ENCODE peak calls at places on chromosomes 5 and 9, in six cellular contexts. J, U, W, Y, M and I are unnamed samples.

GRCh38 chr9:133735415-133735775 is 2.8 kb downstream of the SARDH start:
- DNase-seq in J (no peak), U (no peak), W (no peak), Y (no peak), M (no peak), I (no peak)

GRCh38 chr5:141484499-141485304 is at the start of gene PCDHGC4:
- DNase-seq in J (no peak), U (no peak), W (no peak), Y (no peak), M (no peak), I (no peak)

GRCh38 chr5:157818368-157818767 is 40.6 kb downstream of the CLINT1 start:
- DNase-seq in J (no peak), U (no peak), W (no peak), Y (no peak), M (no peak), I (no peak)

GRCh38 chr5:95235439-95235982 is 49.4 kb downstream of the MCTP1 start:
- DNase-seq in J (no peak), U (no peak), W (no peak), Y (no peak), M (no peak), I (no peak)

GRCh38 chr9:4620046-4620765 is 41.9 kb upstream of the PLPP6 start:
- DNase-seq in J (no peak), U (no peak), W (no peak), Y (no peak), M (no peak), I (no peak)

GRCh38 chr5:72599519-72600400 is 92.5 kb upstream of the ZNF366 start:
- DNase-seq in J (peak), U (no peak), W (no peak), Y (peak), M (peak), I (no peak)

GRCh38 chr5:73687357-73687756 is 61.4 kb downstream of the ARHGEF28 start:
- DNase-seq in J (no peak), U (no peak), W (no peak), Y (no peak), M (no peak), I (no peak)

GRCh38 chr9:113738898-113739604 is 137.1 kb upstream of the ZNF618 start:
- DNase-seq in J (no peak), U (no peak), W (no peak), Y (no peak), M (no peak), I (no peak)

GRCh38 chr5:16721151-16722102 is 104.6 kb upstream of the RETREG1 start:
- DNase-seq in J (peak), U (no peak), W (no peak), Y (no peak), M (no peak), I (no peak)

GRCh38 chr5:53249529-53249928 is 140.0 kb upstream of the MOCS2 start:
- DNase-seq in J (peak), U (no peak), W (no peak), Y (peak), M (peak), I (no peak)

GRCh38 chr9:135077497-135078200 is 9.8 kb upstream of the OLFM1 start:
- DNase-seq in J (no peak), U (no peak), W (no peak), Y (no peak), M (no peak), I (no peak)

GRCh38 chr9:121640076-121640475 is 11.4 kb upstream of the DAB2IP start:
- DNase-seq in J (no peak), U (peak), W (peak), Y (peak), M (peak), I (peak)

GRCh38 chr5:1343931-1344901 is 683 bp downstream of the CLPTM1L start:
- DNase-seq in J (no peak), U (no peak), W (no peak), Y (no peak), M (peak), I (no peak)

GRCh38 chr5:15645376-15645775 is 145.4 kb downstream of the FBXL7 start:
- DNase-seq in J (no peak), U (no peak), W (no peak), Y (peak), M (peak), I (no peak)

GRCh38 chr5:37740331-37741066 is 99.3 kb downstream of the GDNF start:
- DNase-seq in J (no peak), U (no peak), W (no peak), Y (peak), M (peak), I (no peak)

GRCh38 chr5:177431317-177432142 is 5.1 kb downstream of the GRK6 start:
- DNase-seq in J (no peak), U (no peak), W (no peak), Y (no peak), M (no peak), I (peak)

GRCh38 chr5:171681667-171682066 is 104.0 kb upstream of the SMIM23 start:
- DNase-seq in J (no peak), U (no peak), W (no peak), Y (no peak), M (peak), I (no peak)

GRCh38 chr5:6766558-6767191 is 53.4 kb downstream of the TENT4A start:
- DNase-seq in J (peak), U (peak), W (peak), Y (peak), M (peak), I (peak)